ENCODE peak calls at places on chromosomes 2 and 18, in nine cellular contexts. O is stimulated activated CD8-positive, alpha-beta memory T cell treated with anti-CD3 and anti-CD28 coated beads, Interleukin-2, amount 100 ng/mL, for 48 hours; P is cardiac muscle cell; H is activated gamma-delta T cell; R is T-helper 1 cell; Q is GM03348; L is amygdala; C is neural progenitor cell; I is NCI-H1417 treated with DMSO at 0.1 percent for 48 hours. U is an unnamed sample.
A peak's percentile ranks its signal among the peaks of the same experiment; 100 is the strongest.

GRCh38 chr2:241015439-241015838 is 17.0 kb downstream of the SNED1 start:
- DNase-seq in H (no peak), P (no peak), C (no peak), L (no peak), Q (no peak), O (no peak), I (no peak), R (no peak), U (no peak)

GRCh38 chr2:237916296-237916695 is 50.5 kb upstream of the UBE2F start:
- DNase-seq in H (no peak), I (no peak), L (no peak), C (no peak), P (no peak), O (no peak), R (no peak), Q (no peak), U (no peak)

GRCh38 chr2:240293126-240293864 is 142.2 kb upstream of the GPC1 start:
- DNase-seq in Q (no peak), I (no peak), C (no peak), H (no peak), P (no peak), L (no peak), O (no peak), R (no peak), U (peak; percentile 17)

GRCh38 chr2:228731517-228731916 is 539.6 kb downstream of the PID1 start:
- DNase-seq in L (no peak), P (peak; percentile 82), I (no peak), Q (peak; percentile 65), C (no peak), R (no peak), O (no peak), H (no peak), U (no peak)

GRCh38 chr2:191217580-191217979 is 27.6 kb upstream of the MYO1B start:
- DNase-seq in R (no peak), I (no peak), O (no peak), Q (peak; percentile 31), L (no peak), C (no peak), P (peak; percentile 52), H (no peak), U (no peak)

GRCh38 chr2:196468394-196468793 is 171.1 kb upstream of the CCDC150 start:
- DNase-seq in P (no peak), Q (no peak), O (no peak), L (no peak), H (no peak), C (no peak), R (no peak), I (no peak), U (no peak)

GRCh38 chr2:11303290-11304013 is 41.0 kb downstream of the ROCK2 start:
- DNase-seq in H (no peak), O (no peak), L (no peak), P (no peak), Q (no peak), C (no peak), I (no peak), R (no peak), U (no peak)

GRCh38 chr2:5365871-5366461 is 326.2 kb upstream of the SOX11 start:
- DNase-seq in C (peak; percentile 88), L (peak; percentile 36), R (no peak), H (no peak), I (no peak), O (peak; percentile 37), Q (no peak), P (peak; percentile 1), U (peak; percentile 85)

GRCh38 chr2:233074106-233074505 is 14.0 kb downstream of the INPP5D start:
- DNase-seq in P (no peak), H (no peak), O (no peak), L (no peak), R (no peak), Q (no peak), C (no peak), I (no peak), U (no peak)

GRCh38 chr18:27964811-27965210 is 212.1 kb downstream of the CDH2 start:
- DNase-seq in P (peak; percentile 11), I (no peak), Q (no peak), L (no peak), H (no peak), R (no peak), O (no peak), C (no peak), U (no peak)

GRCh38 chr18:49685231-49685942 is 123.5 kb downstream of the LIPG start:
- DNase-seq in L (no peak), Q (no peak), H (no peak), I (no peak), R (no peak), P (peak; percentile 79), C (no peak), O (no peak), U (no peak)

GRCh38 chr2:109351164-109351756 is 222.3 kb downstream of the SH3RF3 start:
- DNase-seq in H (no peak), I (no peak), L (peak; percentile 15), O (no peak), R (no peak), Q (peak; percentile 86), C (no peak), P (peak; percentile 30), U (no peak)

GRCh38 chr2:137838255-137839092 is 125.8 kb upstream of the HNMT start:
- DNase-seq in I (no peak), H (no peak), C (peak; percentile 72), P (peak; percentile 71), O (no peak), L (no peak), Q (peak; percentile 78), R (no peak), U (no peak)

GRCh38 chr2:177535968-177536514 is 143.5 kb downstream of the AGPS start:
- DNase-seq in R (no peak), H (no peak), I (peak; percentile 24), Q (no peak), L (no peak), O (no peak), P (no peak), C (no peak), U (no peak)

GRCh38 chr18:22428672-22429071 is 11.0 kb upstream of the CTAGE1 start:
- DNase-seq in R (no peak), O (no peak), P (no peak), C (no peak), I (no peak), H (no peak), L (no peak), Q (no peak), U (no peak)

GRCh38 chr2:231315896-231316295 is 79.6 kb upstream of the B3GNT7 start:
- DNase-seq in H (no peak), C (no peak), O (no peak), R (no peak), I (no peak), Q (no peak), L (no peak), P (no peak), U (no peak)

GRCh38 chr2:192194866-192195547 is at the start of gene TMEFF2:
- DNase-seq in O (peak; percentile 42), P (peak; percentile 64), R (no peak), Q (peak; percentile 89), C (peak; percentile 96), I (peak; percentile 78), L (peak; percentile 95), H (no peak), U (peak; percentile 97)

GRCh38 chr18:51151568-51152511 is 45.6 kb downstream of the MEX3C start:
- DNase-seq in Q (no peak), R (peak; percentile 30), I (no peak), H (peak; percentile 28), C (no peak), L (no peak), O (peak; percentile 44), P (no peak), U (peak; percentile 23)

GRCh38 chr2:109284816-109285215 is 155.8 kb downstream of the SH3RF3 start:
- DNase-seq in O (no peak), P (peak; percentile 77), I (no peak), Q (peak; percentile 61), H (no peak), L (no peak), C (no peak), R (no peak), U (no peak)

GRCh38 chr2:36329746-36330145 is 25.8 kb upstream of the CRIM1 start:
- DNase-seq in O (no peak), R (no peak), C (no peak), I (no peak), Q (peak; percentile 57), L (no peak), H (no peak), P (peak; percentile 48), U (no peak)

GRCh38 chr2:216188956-216189355 is 79.8 kb downstream of the XRCC5 start:
- DNase-seq in I (no peak), Q (peak; percentile 44), R (no peak), L (no peak), C (no peak), H (no peak), P (no peak), O (no peak), U (no peak)

GRCh38 chr2:1742300-1742679 is 2.0 kb downstream of the PXDN start:
- DNase-seq in H (no peak), Q (no peak), C (no peak), I (no peak), P (no peak), L (no peak), R (no peak), O (no peak), U (no peak)

GRCh38 chr2:71129114-71129890 is 727 bp downstream of the MCEE start:
- DNase-seq in P (peak; percentile 6), C (no peak), R (no peak), L (no peak), O (no peak), H (no peak), Q (peak; percentile 28), I (no peak), U (no peak)

GRCh38 chr2:160427629-160428424 is 65.8 kb downstream of the RBMS1 start:
- DNase-seq in C (no peak), I (no peak), Q (peak; percentile 63), R (no peak), P (peak; percentile 90), O (no peak), H (no peak), L (no peak), U (no peak)

GRCh38 chr2:2181505-2181904 is 149.6 kb downstream of the MYT1L start:
- DNase-seq in C (no peak), O (no peak), I (no peak), L (no peak), P (no peak), Q (no peak), R (no peak), H (no peak), U (no peak)

GRCh38 chr2:214489181-214489580 is 78.3 kb downstream of the VWC2L start:
- DNase-seq in C (no peak), H (no peak), L (no peak), Q (no peak), O (no peak), R (no peak), I (no peak), P (no peak), U (no peak)

GRCh38 chr2:236178921-236179652 is 10.9 kb upstream of the GBX2 start:
- DNase-seq in C (peak; percentile 61), H (no peak), L (no peak), R (no peak), I (no peak), O (no peak), P (no peak), Q (no peak), U (peak; percentile 57)

GRCh38 chr2:204234879-204235278 is 298.3 kb downstream of the ICOS start:
- DNase-seq in P (peak; percentile 36), H (no peak), Q (peak; percentile 29), O (no peak), I (no peak), R (no peak), L (no peak), C (no peak), U (no peak)

GRCh38 chr18:5106730-5107129 is 90.3 kb downstream of the AKAIN1 start:
- DNase-seq in C (peak; percentile 12), R (no peak), L (no peak), I (no peak), O (no peak), H (no peak), P (no peak), Q (no peak), U (no peak)

GRCh38 chr2:15425707-15426106 is 135.4 kb downstream of the NBAS start:
- DNase-seq in O (no peak), H (no peak), C (peak; percentile 39), Q (no peak), R (no peak), I (no peak), L (no peak), P (no peak), U (peak; percentile 41)

GRCh38 chr18:80173060-80173459 is 64.0 kb downstream of the ADNP2 start:
- DNase-seq in P (no peak), L (no peak), R (no peak), Q (no peak), C (no peak), I (no peak), O (no peak), H (no peak), U (no peak)